ENCODE peak calls at places on chromosome 16, in four cellular contexts. One of them, this sample, is unnamed.

GRCh38 chr16:72291531-72291981 is 119.6 kb upstream of the PMFBP1 start:
- DNase-seq in uterus: no peak
- DNase-seq in brain microvascular endothelial cell: peak
- DNase-seq in heart right ventricle: no peak
- DNase-seq in this sample: peak

GRCh38 chr16:46974352-46974751 is 878 bp upstream of the DNAJA2 start:
- DNase-seq in uterus: no peak
- DNase-seq in brain microvascular endothelial cell: no peak
- DNase-seq in heart right ventricle: no peak
- DNase-seq in this sample: peak

GRCh38 chr16:49503242-49504022 is 129.8 kb downstream of the C16orf78 start:
- DNase-seq in uterus: no peak
- DNase-seq in brain microvascular endothelial cell: no peak
- DNase-seq in heart right ventricle: no peak
- DNase-seq in this sample: no peak

GRCh38 chr16:15052747-15053476 is 3.0 kb downstream of the NTAN1 start:
- DNase-seq in uterus: no peak
- DNase-seq in brain microvascular endothelial cell: no peak
- DNase-seq in heart right ventricle: no peak
- DNase-seq in this sample: peak

GRCh38 chr16:85765767-85766166 is 14.9 kb upstream of the C16orf74 start:
- DNase-seq in uterus: no peak
- DNase-seq in brain microvascular endothelial cell: no peak
- DNase-seq in heart right ventricle: no peak
- DNase-seq in this sample: no peak

GRCh38 chr16:75379339-75379738 is 54.0 kb downstream of the CFDP1 start:
- DNase-seq in uterus: no peak
- DNase-seq in brain microvascular endothelial cell: no peak
- DNase-seq in heart right ventricle: no peak
- DNase-seq in this sample: no peak

GRCh38 chr16:73306901-73307413 is 259.0 kb upstream of the ZFHX3 start:
- DNase-seq in uterus: no peak
- DNase-seq in brain microvascular endothelial cell: no peak
- DNase-seq in heart right ventricle: no peak
- DNase-seq in this sample: no peak

GRCh38 chr16:67936124-67936875 is at the start of gene PSMB10:
- DNase-seq in uterus: peak
- DNase-seq in brain microvascular endothelial cell: peak
- DNase-seq in heart right ventricle: peak
- DNase-seq in this sample: peak

GRCh38 chr16:70789231-70789926 is 11.6 kb downstream of the VAC14 start:
- DNase-seq in uterus: peak
- DNase-seq in brain microvascular endothelial cell: no peak
- DNase-seq in heart right ventricle: peak
- DNase-seq in this sample: peak

GRCh38 chr16:15948532-15949209 is 745 bp upstream of the ABCC1 start:
- DNase-seq in uterus: no peak
- DNase-seq in brain microvascular endothelial cell: no peak
- DNase-seq in heart right ventricle: no peak
- DNase-seq in this sample: no peak

GRCh38 chr16:12415072-12415471 is 388.6 kb downstream of the CPPED1 start:
- DNase-seq in uterus: no peak
- DNase-seq in brain microvascular endothelial cell: no peak
- DNase-seq in heart right ventricle: no peak
- DNase-seq in this sample: no peak

GRCh38 chr16:27538508-27538907 is 11.2 kb downstream of the GTF3C1 start:
- DNase-seq in uterus: no peak
- DNase-seq in brain microvascular endothelial cell: no peak
- DNase-seq in heart right ventricle: peak
- DNase-seq in this sample: no peak

GRCh38 chr16:86508028-86508946 is 2.0 kb upstream of the FOXF1 start:
- DNase-seq in uterus: no peak
- DNase-seq in brain microvascular endothelial cell: no peak
- DNase-seq in heart right ventricle: no peak
- DNase-seq in this sample: no peak

GRCh38 chr16:86591270-86591669 is 12.9 kb downstream of the FOXL1 start:
- DNase-seq in uterus: no peak
- DNase-seq in brain microvascular endothelial cell: no peak
- DNase-seq in heart right ventricle: no peak
- DNase-seq in this sample: no peak

GRCh38 chr16:67647111-67647651 is 2.2 kb downstream of the CARMIL2 start:
- DNase-seq in uterus: no peak
- DNase-seq in brain microvascular endothelial cell: no peak
- DNase-seq in heart right ventricle: no peak
- DNase-seq in this sample: no peak

GRCh38 chr16:87094246-87094865 is 222.8 kb downstream of the C16orf95 start:
- DNase-seq in uterus: no peak
- DNase-seq in brain microvascular endothelial cell: no peak
- DNase-seq in heart right ventricle: no peak
- DNase-seq in this sample: no peak

GRCh38 chr16:12881771-12882170 is 19.6 kb upstream of the SHISA9 start:
- DNase-seq in uterus: no peak
- DNase-seq in brain microvascular endothelial cell: no peak
- DNase-seq in heart right ventricle: no peak
- DNase-seq in this sample: no peak

GRCh38 chr16:83932304-83932703 is 20.7 kb upstream of the OSGIN1 start:
- DNase-seq in uterus: no peak
- DNase-seq in brain microvascular endothelial cell: no peak
- DNase-seq in heart right ventricle: no peak
- DNase-seq in this sample: no peak
- TF ChIP-seq CTCF in uterus: no peak
- TF ChIP-seq CTCF in brain microvascular endothelial cell: no peak
- TF ChIP-seq CTCF in heart right ventricle: no peak
- TF ChIP-seq CTCF in this sample: no peak

GRCh38 chr16:8894736-8895334 is 12.7 kb downstream of the LITAFD start:
- DNase-seq in uterus: no peak
- DNase-seq in brain microvascular endothelial cell: no peak
- DNase-seq in heart right ventricle: no peak
- DNase-seq in this sample: no peak

GRCh38 chr16:8893426-8893825 is 11.3 kb downstream of the LITAFD start:
- DNase-seq in uterus: no peak
- DNase-seq in brain microvascular endothelial cell: no peak
- DNase-seq in heart right ventricle: no peak
- DNase-seq in this sample: no peak

GRCh38 chr16:8890549-8890921 is 8.4 kb downstream of the LITAFD start:
- DNase-seq in uterus: no peak
- DNase-seq in brain microvascular endothelial cell: no peak
- DNase-seq in heart right ventricle: no peak
- DNase-seq in this sample: no peak

GRCh38 chr16:8892101-8892575 is 10.0 kb downstream of the LITAFD start:
- DNase-seq in uterus: no peak
- DNase-seq in brain microvascular endothelial cell: no peak
- DNase-seq in heart right ventricle: no peak
- DNase-seq in this sample: no peak

GRCh38 chr16:8893976-8894690 is 12.0 kb downstream of the LITAFD start:
- DNase-seq in uterus: no peak
- DNase-seq in brain microvascular endothelial cell: no peak
- DNase-seq in heart right ventricle: no peak
- DNase-seq in this sample: no peak
- H3K4me3 ChIP-seq in uterus: no peak
- H3K4me3 ChIP-seq in brain microvascular endothelial cell: no peak
- H3K4me3 ChIP-seq in heart right ventricle: no peak
- H3K4me3 ChIP-seq in this sample: no peak

DNA sequence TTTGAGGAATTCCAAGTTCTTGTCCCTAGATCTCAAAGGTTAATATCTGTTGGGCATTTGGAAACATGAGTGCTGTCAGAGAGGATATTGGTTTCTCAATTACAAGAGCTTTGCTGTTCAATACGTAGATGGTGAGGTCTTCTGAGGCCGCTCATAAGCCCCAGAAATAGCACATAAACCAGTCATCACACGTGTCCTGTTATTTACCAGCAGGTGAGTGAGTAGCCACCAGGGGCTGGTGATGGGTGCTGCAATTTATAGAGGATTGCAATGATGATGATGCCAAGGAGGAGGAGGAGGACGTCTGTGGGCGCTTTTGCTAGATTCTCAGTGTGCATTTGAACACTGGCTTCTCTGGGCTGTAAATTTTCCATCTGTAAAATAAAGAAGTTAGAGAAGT is 89.0 kb downstream of the SALL1 start:
- DNase-seq in uterus: no peak
- DNase-seq in brain microvascular endothelial cell: no peak
- DNase-seq in heart right ventricle: no peak
- DNase-seq in this sample: no peak
- TF ChIP-seq CTCF in uterus: no peak
- TF ChIP-seq CTCF in brain microvascular endothelial cell: no peak
- TF ChIP-seq CTCF in heart right ventricle: no peak
- TF ChIP-seq CTCF in this sample: no peak

DNA sequence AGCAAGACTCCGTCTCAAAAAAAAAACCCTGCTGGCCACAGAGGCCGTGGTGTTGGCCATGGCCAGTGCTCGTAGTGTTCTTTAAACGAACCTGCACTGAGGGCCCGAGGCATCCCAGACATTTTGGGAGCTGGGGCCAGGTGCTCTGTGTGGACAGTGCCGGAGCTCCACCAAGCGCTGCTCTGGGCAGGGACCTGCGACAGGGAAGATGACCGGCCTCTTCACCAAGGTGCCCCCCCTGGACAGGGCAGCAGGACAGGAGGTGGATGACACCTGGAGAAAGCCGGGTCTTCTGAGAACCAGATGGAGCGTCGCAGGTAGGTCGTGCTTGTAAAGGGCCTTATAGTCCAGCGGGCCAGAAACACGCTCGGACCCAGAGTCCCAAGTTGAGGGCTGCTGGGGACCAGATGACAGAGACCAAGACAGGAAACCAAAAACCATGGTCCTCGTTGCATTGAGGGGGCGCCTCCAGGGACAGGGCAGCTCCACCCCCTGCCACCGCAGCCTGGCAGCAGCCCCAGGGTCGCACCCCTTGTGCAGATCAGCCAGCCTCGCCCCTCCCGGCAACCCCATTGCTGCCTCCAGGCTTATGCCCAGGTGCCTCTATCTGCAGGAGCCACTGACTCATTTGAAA is 4.3 kb upstream of the NTN3 start:
- DNase-seq in uterus: no peak
- DNase-seq in brain microvascular endothelial cell: no peak
- DNase-seq in heart right ventricle: no peak
- DNase-seq in this sample: no peak
- H3K4me3 ChIP-seq in uterus: no peak
- H3K4me3 ChIP-seq in brain microvascular endothelial cell: no peak
- H3K4me3 ChIP-seq in heart right ventricle: peak
- H3K4me3 ChIP-seq in this sample: no peak

DNA sequence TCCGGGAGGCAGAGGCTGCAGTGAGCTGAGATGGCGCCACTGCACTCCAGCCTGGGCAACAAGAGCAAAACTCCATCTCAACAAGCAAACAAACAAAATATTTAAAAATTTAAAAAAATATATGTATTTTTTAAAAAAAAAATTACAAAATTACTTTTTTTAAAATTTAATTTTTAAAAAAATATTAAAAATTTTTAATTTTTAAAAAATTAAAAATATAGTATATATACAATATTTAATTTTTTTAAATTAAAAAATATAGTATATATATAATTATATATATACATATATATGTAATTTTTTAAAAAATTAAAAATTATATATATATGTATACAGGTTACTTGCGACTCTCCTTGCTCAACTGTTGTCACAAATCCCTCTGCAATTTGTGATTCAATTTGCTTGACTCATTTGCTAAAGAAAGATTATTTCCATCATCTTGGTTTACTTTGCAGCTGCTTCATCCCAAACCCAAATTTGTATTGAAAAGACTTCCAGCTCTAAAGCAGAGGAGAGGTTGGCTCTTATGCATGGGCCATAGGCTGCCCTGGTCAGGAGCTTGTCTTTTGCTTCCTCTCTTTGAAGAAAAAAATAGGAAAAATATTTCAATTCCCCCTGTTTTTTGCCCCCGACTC is 247.4 kb upstream of the IRX3 start:
- DNase-seq in uterus: no peak
- DNase-seq in brain microvascular endothelial cell: no peak
- DNase-seq in heart right ventricle: no peak
- DNase-seq in this sample: no peak
- TF ChIP-seq CTCF in uterus: no peak
- TF ChIP-seq CTCF in brain microvascular endothelial cell: no peak
- TF ChIP-seq CTCF in heart right ventricle: no peak
- TF ChIP-seq CTCF in this sample: no peak

DNA sequence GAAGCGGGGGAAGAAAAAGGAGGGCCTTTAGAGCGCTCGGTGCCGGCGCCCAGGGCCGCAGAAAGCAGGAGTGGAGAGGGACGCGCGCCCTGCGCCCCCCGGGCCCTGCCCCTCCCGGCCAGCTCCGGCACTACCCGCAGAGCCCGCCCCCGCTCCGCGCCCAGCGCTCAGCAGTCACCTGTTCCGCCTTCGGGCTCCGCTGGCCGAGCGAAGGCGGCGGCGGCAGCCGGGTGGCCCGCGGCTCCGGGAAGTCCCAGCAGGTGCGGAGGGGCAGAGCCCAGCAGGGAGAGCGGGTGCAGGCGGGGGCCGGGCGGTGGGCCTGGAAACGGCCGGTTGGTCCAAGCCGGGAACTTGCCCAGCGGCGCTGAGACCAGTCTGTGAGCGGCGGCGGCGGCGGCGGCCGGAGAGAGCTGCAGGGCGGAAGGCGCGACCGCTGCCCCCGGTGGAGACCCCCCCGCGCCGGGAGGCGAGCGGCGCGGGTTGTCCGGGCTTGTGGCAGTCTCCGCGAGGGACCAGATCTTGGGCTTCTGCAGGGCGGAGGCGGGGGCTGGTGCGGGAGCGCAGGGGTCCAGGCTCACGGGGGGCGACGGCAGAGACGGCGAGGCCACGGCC is 2.2 kb downstream of the IRX3 start:
- DNase-seq in uterus: no peak
- DNase-seq in brain microvascular endothelial cell: no peak
- DNase-seq in heart right ventricle: no peak
- DNase-seq in this sample: no peak
- H3K4me3 ChIP-seq in uterus: no peak
- H3K4me3 ChIP-seq in brain microvascular endothelial cell: peak
- H3K4me3 ChIP-seq in heart right ventricle: peak
- H3K4me3 ChIP-seq in this sample: peak

GRCh38 chr16:11208916-11209665 is 46.9 kb downstream of the SOCS1 start:
- DNase-seq in uterus: no peak
- DNase-seq in brain microvascular endothelial cell: no peak
- DNase-seq in heart right ventricle: no peak
- DNase-seq in this sample: no peak
- TF ChIP-seq CTCF in uterus: no peak
- TF ChIP-seq CTCF in brain microvascular endothelial cell: no peak
- TF ChIP-seq CTCF in heart right ventricle: no peak
- TF ChIP-seq CTCF in this sample: no peak